ENCODE peak calls at places on chromosomes 7 and 10, in five cellular contexts. F, Q, X, C and M are unnamed samples.

GRCh38 chr10:32068569-32068968 is 12.3 kb upstream of the KIF5B start:
- DNase-seq in F (no peak), Q (no peak), X (no peak), C (no peak), M (no peak)

GRCh38 chr10:102281103-102281502 is 35.8 kb downstream of the GBF1 start:
- DNase-seq in F (no peak), Q (peak), X (peak), C (no peak), M (no peak)

GRCh38 chr7:96548664-96549063 is 161.0 kb downstream of the SEM1 start:
- DNase-seq in F (no peak), Q (no peak), X (no peak), C (no peak), M (no peak)

GRCh38 chr7:83347836-83348482 is 185.3 kb upstream of the PCLO start:
- DNase-seq in F (peak), Q (peak), X (peak), C (no peak), M (peak)

GRCh38 chr7:137878333-137878961 is 31.7 kb upstream of the DGKI start:
- DNase-seq in F (no peak), Q (no peak), X (peak), C (peak), M (no peak)

GRCh38 chr7:140304071-140304799 is 94.1 kb downstream of the SLC37A3 start:
- DNase-seq in F (peak), Q (peak), X (peak), C (no peak), M (peak)

GRCh38 chr7:134520130-134520529 is 7.2 kb upstream of the AKR1B10 start:
- DNase-seq in F (no peak), Q (no peak), X (peak), C (no peak), M (peak)

GRCh38 chr10:101565936-101566332 is 22.1 kb downstream of the POLL start:
- DNase-seq in F (no peak), Q (no peak), X (no peak), C (no peak), M (no peak)

GRCh38 chr10:73586583-73586984 is 4.6 kb downstream of the USP54 start:
- DNase-seq in F (peak), Q (peak), X (peak), C (peak), M (peak)

GRCh38 chr7:41792099-41792498 is 89.2 kb upstream of the INHBA start:
- DNase-seq in F (no peak), Q (no peak), X (peak), C (no peak), M (no peak)

GRCh38 chr10:48587819-48588218 is 17.1 kb downstream of the ARHGAP22 start:
- DNase-seq in F (no peak), Q (peak), X (no peak), C (no peak), M (no peak)